ENCODE peak calls at places on chromosomes 13 and 19, in ten cellular contexts. A, L, Q, K, D, R, G, Z, M and V are unnamed samples.

GRCh38 chr19:24141612-24142011 is 54.6 kb downstream of the ZNF254 start:
- DNase-seq in A (no peak), R (no peak), G (no peak), Q (no peak), Z (no peak), K (no peak), L (no peak), D (no peak), M (no peak), V (no peak)

GRCh38 chr13:102571075-102571474 is 25.7 kb upstream of the TPP2 start:
- DNase-seq in L (no peak), K (no peak), A (no peak), D (no peak), Q (peak; percentile 60), M (peak; percentile 10), R (no peak), Z (no peak), G (no peak), V (no peak)

GRCh38 chr13:66657165-66657895 is 572.8 kb downstream of the PCDH9 start:
- DNase-seq in A (peak; percentile 64), K (peak; percentile 98), Q (peak; percentile 8), D (peak; percentile 99), R (no peak), L (peak; percentile 97), G (peak; percentile 97), M (no peak), Z (no peak), V (no peak)

GRCh38 chr13:81686877-81687276 is 1346.0 kb upstream of the SPRY2 start:
- DNase-seq in Q (no peak), Z (no peak), G (no peak), R (no peak), L (no peak), A (no peak), M (peak; percentile 1), K (peak; percentile 57), D (peak; percentile 0), V (no peak)

GRCh38 chr13:94419304-94419943 is 60.1 kb downstream of the DCT start:
- DNase-seq in Q (no peak), Z (no peak), R (no peak), G (peak; percentile 6), K (no peak), A (no peak), D (peak; percentile 84), M (no peak), L (peak; percentile 31), V (no peak)

GRCh38 chr19:35733180-35734125 is 8.8 kb downstream of the IGFLR1 start:
- DNase-seq in A (no peak), R (no peak), Q (no peak), M (no peak), D (no peak), G (no peak), L (no peak), Z (no peak), K (peak; percentile 82), V (no peak)

GRCh38 chr13:50842711-50843255 is 709 bp downstream of the DLEU7 start:
- DNase-seq in Z (no peak), Q (peak; percentile 27), G (no peak), M (no peak), L (no peak), D (no peak), R (no peak), A (peak; percentile 41), K (no peak), V (no peak)

GRCh38 chr19:37692956-37693660 is 26.5 kb downstream of the ZNF607 start:
- DNase-seq in A (no peak), R (no peak), G (no peak), Q (no peak), Z (no peak), L (no peak), D (no peak), M (no peak), K (no peak), V (no peak)

GRCh38 chr19:11737964-11738745 is 591 bp downstream of the ZNF823 start:
- DNase-seq in L (peak; percentile 42), Z (peak; percentile 86), A (peak; percentile 72), K (peak; percentile 80), Q (peak; percentile 56), M (peak; percentile 64), R (peak; percentile 22), D (peak; percentile 22), G (peak; percentile 34), V (peak; percentile 56)

GRCh38 chr13:97259787-97260641 is 37.9 kb downstream of the MBNL2 start:
- DNase-seq in K (peak; percentile 76), D (peak; percentile 84), A (peak; percentile 58), G (peak; percentile 91), Z (no peak), M (no peak), Q (no peak), L (no peak), R (no peak), V (no peak)

GRCh38 chr13:24692541-24692940 is 12.3 kb downstream of the ATP12A start:
- DNase-seq in M (no peak), G (no peak), K (no peak), A (peak; percentile 15), L (no peak), R (no peak), Q (no peak), D (peak; percentile 60), Z (no peak), V (no peak)

GRCh38 chr19:55586976-55587668 is 6.5 kb upstream of the ZNF579 start:
- DNase-seq in G (peak; percentile 92), M (peak; percentile 95), K (peak; percentile 99), L (peak; percentile 95), Z (peak; percentile 96), Q (peak; percentile 98), R (peak; percentile 91), D (peak; percentile 95), A (peak; percentile 96), V (peak; percentile 92)

GRCh38 chr13:51453308-51453958 is 597 bp upstream of the INTS6 start:
- DNase-seq in M (no peak), A (peak; percentile 93), Q (peak; percentile 74), K (no peak), L (no peak), D (no peak), Z (peak; percentile 87), G (no peak), R (peak; percentile 80), V (peak; percentile 65)

GRCh38 chr13:24671367-24672117 is 8.7 kb upstream of the ATP12A start:
- DNase-seq in Q (peak; percentile 87), R (no peak), M (peak; percentile 70), D (peak; percentile 78), A (no peak), L (peak; percentile 87), Z (peak; percentile 76), G (peak; percentile 51), K (peak; percentile 60), V (no peak)

GRCh38 chr19:51712461-51713081 is 11.2 kb downstream of the HAS1 start:
- DNase-seq in L (peak; percentile 69), M (no peak), A (no peak), K (no peak), R (no peak), D (peak; percentile 67), Z (no peak), G (no peak), Q (peak; percentile 87), V (no peak)
- TF ChIP-seq CTCF in L (peak; percentile 80), M (peak; percentile 43), A (no peak), K (no peak), R (no peak), D (peak; percentile 55), Z (no peak), G (peak; percentile 34), Q (peak; percentile 76), V (peak; percentile 54)

GRCh38 chr13:29509999-29510586 is 85.4 kb downstream of the SLC7A1 start:
- DNase-seq in R (no peak), M (no peak), D (no peak), K (no peak), Z (no peak), L (no peak), Q (no peak), G (no peak), A (no peak), V (no peak)

GRCh38 chr13:29505950-29506349 is 89.5 kb downstream of the SLC7A1 start:
- DNase-seq in A (peak; percentile 39), K (no peak), L (no peak), Q (no peak), R (no peak), Z (no peak), D (no peak), M (no peak), G (no peak), V (no peak)

GRCh38 chr13:29507356-29507755 is 88.1 kb downstream of the SLC7A1 start:
- DNase-seq in Q (no peak), D (no peak), L (no peak), A (peak; percentile 41), Z (no peak), G (no peak), K (no peak), M (no peak), R (no peak), V (no peak)

GRCh38 chr13:29508874-29509249 is 86.6 kb downstream of the SLC7A1 start:
- DNase-seq in L (no peak), D (no peak), K (no peak), M (peak; percentile 24), R (no peak), Q (no peak), G (no peak), A (no peak), Z (no peak), V (no peak)

DNA sequence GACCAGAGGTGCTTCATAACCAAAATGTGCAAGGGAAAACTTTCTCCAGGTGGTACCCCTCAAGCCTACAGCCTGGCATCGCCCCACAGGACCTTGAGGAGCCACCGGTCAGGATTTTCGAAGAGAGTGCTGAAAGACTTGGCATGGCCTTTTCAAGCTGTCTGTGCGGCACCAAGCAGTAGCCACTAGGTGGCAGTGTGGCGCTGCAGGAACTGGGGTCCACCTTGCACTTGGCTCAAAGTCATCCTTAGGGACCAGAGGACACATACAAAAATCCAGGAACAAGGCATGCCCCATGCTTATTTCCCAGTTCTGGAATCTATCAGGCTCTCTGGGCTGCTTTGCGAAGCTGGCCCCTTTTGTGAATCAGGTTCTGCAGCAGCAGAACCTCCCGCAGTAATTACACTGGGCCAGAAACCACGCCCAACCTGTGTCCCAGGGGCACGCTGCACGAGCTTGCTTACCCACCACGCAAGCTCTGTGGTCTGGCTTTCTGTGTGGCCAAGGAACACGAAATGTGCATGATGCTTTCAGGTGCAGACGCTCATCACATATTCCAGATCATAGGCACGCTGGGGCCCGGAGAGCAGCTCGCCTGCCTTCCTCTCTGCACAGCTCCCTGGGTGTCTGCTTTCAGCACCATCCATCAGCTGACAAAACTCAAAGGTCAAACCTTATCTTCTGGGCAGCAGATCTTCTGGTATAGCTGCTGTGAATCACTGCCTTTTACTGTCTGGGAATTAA is 87.2 kb downstream of the SLC7A1 start:
- DNase-seq in K (peak; percentile 95), G (peak; percentile 84), A (peak; percentile 91), Z (peak; percentile 90), M (peak; percentile 91), D (peak; percentile 89), L (peak; percentile 42), R (peak; percentile 69), Q (peak; percentile 89), V (peak; percentile 84)
- TF ChIP-seq CTCF in K (peak; percentile 98), G (peak; percentile 94), A (peak; percentile 97), Z (peak; percentile 94), M (peak; percentile 97), D (peak; percentile 99), L (peak; percentile 97), R (peak; percentile 88), Q (peak; percentile 97), V (peak; percentile 97)

GRCh38 chr13:37602743-37603381 is 4.3 kb upstream of the POSTN start:
- DNase-seq in K (no peak), L (no peak), D (peak; percentile 58), A (no peak), M (peak; percentile 16), G (peak; percentile 55), Q (no peak), R (no peak), Z (no peak), V (no peak)
- TF ChIP-seq CTCF in K (no peak), L (peak; percentile 32), D (peak; percentile 60), A (peak; percentile 45), M (peak; percentile 55), G (peak; percentile 24), Q (no peak), R (no peak), Z (no peak), V (peak; percentile 62)

GRCh38 chr13:73532582-73532981 is 473.8 kb downstream of the KLF5 start:
- DNase-seq in M (no peak), K (no peak), R (no peak), Z (no peak), L (no peak), G (no peak), D (no peak), Q (no peak), A (no peak), V (no peak)
- TF ChIP-seq CTCF in M (no peak), K (no peak), R (no peak), Z (no peak), L (no peak), G (no peak), D (no peak), Q (no peak), A (no peak), V (no peak)